ENCODE peak calls at places on chromosomes 5 and 9, in six cellular contexts. E is colonic mucosa, V is posterior vena cava, J is ACHN, Q is activated T-cell treated with anti-CD3 and anti-CD28 coated beads for 1 hour, W is HCT116. K is an unnamed sample.

GRCh38 chr5:168056499-168057182 is 234.8 kb upstream of the WWC1 start:
- DNase-seq in Q (no peak), J (no peak), W (no peak), E (no peak), V (no peak), K (no peak)

GRCh38 chr9:135921749-135922310 is 14.5 kb upstream of the CAMSAP1 start:
- DNase-seq in E (no peak), V (no peak), J (no peak), W (no peak), Q (no peak), K (no peak)

GRCh38 chr9:35027871-35028270 is 38.3 kb downstream of the DNAJB5 start:
- DNase-seq in J (no peak), E (no peak), W (no peak), Q (no peak), V (no peak), K (no peak)

GRCh38 chr5:131932235-131932634 is 13.2 kb downstream of the MEIKIN start:
- DNase-seq in Q (no peak), V (no peak), J (no peak), W (no peak), E (no peak), K (no peak)

GRCh38 chr9:93003552-93004407 is 54.7 kb upstream of the SUSD3 start:
- DNase-seq in E (peak), Q (peak), W (peak), J (peak), V (no peak), K (no peak)

GRCh38 chr9:113355197-113355596 is 5.9 kb downstream of the BSPRY start:
- DNase-seq in Q (no peak), E (no peak), W (no peak), J (peak), V (no peak), K (no peak)

GRCh38 chr5:151632941-151633340 is 41.8 kb upstream of the FAT2 start:
- DNase-seq in W (no peak), Q (no peak), E (no peak), V (no peak), J (no peak), K (no peak)

GRCh38 chr5:157046041-157046440 is 12.9 kb downstream of the HAVCR1 start:
- DNase-seq in Q (no peak), W (peak), E (peak), V (no peak), J (peak), K (no peak)

GRCh38 chr5:154384480-154385235 is 61.1 kb upstream of the SAP30L start:
- DNase-seq in E (no peak), J (peak), V (no peak), Q (no peak), W (no peak), K (no peak)

GRCh38 chr5:40486437-40487270 is 193.1 kb upstream of the PTGER4 start:
- DNase-seq in J (no peak), V (no peak), E (no peak), W (no peak), Q (peak), K (no peak)

GRCh38 chr9:114117996-114118830 is 19.1 kb upstream of the KIF12 start:
- DNase-seq in J (no peak), E (no peak), Q (no peak), V (peak), W (no peak), K (no peak)

GRCh38 chr5:6143523-6143922 is 234.8 kb downstream of the MED10 start:
- DNase-seq in E (no peak), W (no peak), V (no peak), J (no peak), Q (no peak), K (no peak)

GRCh38 chr9:73006986-73007385 is 54.1 kb upstream of the ALDH1A1 start:
- DNase-seq in W (no peak), E (no peak), J (no peak), Q (no peak), V (no peak), K (no peak)

GRCh38 chr5:100777680-100778281 is 125.3 kb downstream of the ST8SIA4 start:
- DNase-seq in E (peak), Q (no peak), V (no peak), W (peak), J (peak), K (no peak)

GRCh38 chr9:12884736-12885395 is 110.0 kb downstream of the LURAP1L start:
- DNase-seq in J (peak), E (no peak), W (peak), Q (no peak), V (no peak), K (no peak)